ENCODE peak calls at places on chromosomes 16 and 17, in seven cellular contexts. V, W, O, R, S, D and A are unnamed samples.

GRCh38 chr17:40431231-40431602 is 12.0 kb upstream of the IGFBP4 start:
- DNase-seq in V (no peak), W (no peak), O (no peak), R (no peak), S (peak; percentile 30), D (no peak), A (no peak)

GRCh38 chr16:88194397-88195020 is 188.2 kb upstream of the ZNF469 start:
- DNase-seq in V (no peak), W (peak; percentile 36), O (no peak), R (no peak), S (peak; percentile 84), D (peak; percentile 64), A (no peak)

GRCh38 chr16:8691728-8692127 is 17.3 kb downstream of the ABAT start:
- DNase-seq in V (no peak), W (no peak), O (no peak), R (no peak), S (no peak), D (no peak), A (no peak)

GRCh38 chr17:73068322-73069153 is 23.9 kb downstream of the SLC39A11 start:
- DNase-seq in V (no peak), W (no peak), O (peak; percentile 20), R (no peak), S (no peak), D (peak; percentile 83), A (no peak)

GRCh38 chr16:77637939-77638338 is 84.4 kb upstream of the NUDT7 start:
- DNase-seq in V (no peak), W (no peak), O (no peak), R (no peak), S (no peak), D (no peak), A (no peak)

GRCh38 chr17:73646409-73647305 is 2.4 kb upstream of the SDK2 start:
- DNase-seq in V (no peak), W (no peak), O (no peak), R (no peak), S (no peak), D (peak; percentile 50), A (peak; percentile 13)

GRCh38 chr16:20792216-20792615 is 14.1 kb downstream of the ERI2 start:
- DNase-seq in V (no peak), W (no peak), O (no peak), R (no peak), S (no peak), D (no peak), A (no peak)

GRCh38 chr17:34303606-34304005 is 15.6 kb upstream of the CCL8 start:
- DNase-seq in V (no peak), W (no peak), O (no peak), R (no peak), S (no peak), D (no peak), A (no peak)

GRCh38 chr17:82187500-82187899 is 25.1 kb downstream of the CCDC57 start:
- DNase-seq in V (no peak), W (no peak), O (no peak), R (no peak), S (no peak), D (no peak), A (no peak)

GRCh38 chr16:69404275-69404805 is 18.5 kb upstream of the TERF2 start:
- DNase-seq in V (no peak), W (peak; percentile 51), O (peak; percentile 95), R (peak; percentile 67), S (no peak), D (no peak), A (peak; percentile 69)

GRCh38 chr16:49586466-49586865 is 212.9 kb downstream of the C16orf78 start:
- DNase-seq in V (no peak), W (no peak), O (no peak), R (no peak), S (no peak), D (no peak), A (no peak)

GRCh38 chr17:38453951-38454421 is 25.7 kb downstream of the ARHGAP23 start:
- DNase-seq in V (peak; percentile 83), W (no peak), O (no peak), R (no peak), S (no peak), D (no peak), A (no peak)

GRCh38 chr17:18156976-18157280 is 26.7 kb upstream of the ALKBH5 start:
- DNase-seq in V (no peak), W (no peak), O (no peak), R (no peak), S (no peak), D (no peak), A (no peak)

GRCh38 chr17:6443692-6444572 is at the start of gene PIMREG:
- DNase-seq in V (peak; percentile 99), W (peak; percentile 94), O (peak; percentile 92), R (peak; percentile 98), S (peak; percentile 95), D (peak; percentile 30), A (peak; percentile 94)

GRCh38 chr16:10957771-10958486 is 13.6 kb downstream of the CLEC16A start:
- DNase-seq in V (no peak), W (no peak), O (peak; percentile 66), R (no peak), S (no peak), D (no peak), A (no peak)

GRCh38 chr17:41906465-41907184 is 12.1 kb downstream of the ACLY start:
- DNase-seq in V (no peak), W (no peak), O (no peak), R (no peak), S (no peak), D (no peak), A (no peak)

GRCh38 chr17:64503821-64504768 is 2.0 kb downstream of the DDX5 start:
- DNase-seq in V (no peak), W (no peak), O (no peak), R (no peak), S (no peak), D (no peak), A (no peak)

GRCh38 chr16:66254751-66255150 is 111.7 kb upstream of the CDH5 start:
- DNase-seq in V (no peak), W (no peak), O (no peak), R (no peak), S (no peak), D (no peak), A (no peak)

GRCh38 chr16:26983426-26983825 is 83.3 kb upstream of the C16orf82 start:
- DNase-seq in V (no peak), W (no peak), O (no peak), R (no peak), S (no peak), D (no peak), A (no peak)

GRCh38 chr16:50368410-50369132 is at the start of gene BRD7:
- DNase-seq in V (peak; percentile 95), W (peak; percentile 64), O (peak; percentile 39), R (peak; percentile 91), S (no peak), D (peak; percentile 43), A (peak; percentile 66)

GRCh38 chr16:58021661-58022551 is 3.6 kb upstream of the MMP15 start:
- DNase-seq in V (no peak), W (no peak), O (no peak), R (no peak), S (no peak), D (no peak), A (no peak)

GRCh38 chr16:65604771-65605170 is 482.9 kb upstream of the CDH11 start:
- DNase-seq in V (no peak), W (no peak), O (no peak), R (no peak), S (no peak), D (no peak), A (no peak)

DNA sequence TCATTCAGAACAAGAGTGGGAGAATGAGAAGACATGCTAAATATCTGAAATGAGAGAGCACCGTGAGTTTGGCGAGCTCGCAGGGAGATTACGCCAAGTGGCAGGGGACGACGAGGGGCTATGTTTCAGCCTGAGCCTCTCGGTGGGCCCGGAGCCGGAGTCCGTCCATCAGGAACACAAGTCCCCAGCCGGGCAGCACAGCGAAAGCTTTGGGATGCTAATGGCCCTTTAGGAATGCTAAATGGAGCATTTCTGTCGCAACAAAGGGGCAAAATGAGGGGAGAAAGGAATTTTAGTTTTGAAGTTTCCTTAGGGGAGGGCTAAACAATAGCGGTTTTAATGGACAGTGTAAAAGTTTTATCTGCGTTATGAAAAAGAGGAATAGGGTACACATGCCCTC is 33.3 kb downstream of the NTN1 start:
- DNase-seq in V (no peak), W (no peak), O (no peak), R (no peak), S (no peak), D (no peak), A (no peak)
- H3K4me3 ChIP-seq in V (no peak overlapping the region), W (no peak overlapping the region), O (no peak overlapping the region), R (no peak overlapping the region), S (no peak overlapping the region), D (no peak overlapping the region), A (no peak overlapping the region)

DNA sequence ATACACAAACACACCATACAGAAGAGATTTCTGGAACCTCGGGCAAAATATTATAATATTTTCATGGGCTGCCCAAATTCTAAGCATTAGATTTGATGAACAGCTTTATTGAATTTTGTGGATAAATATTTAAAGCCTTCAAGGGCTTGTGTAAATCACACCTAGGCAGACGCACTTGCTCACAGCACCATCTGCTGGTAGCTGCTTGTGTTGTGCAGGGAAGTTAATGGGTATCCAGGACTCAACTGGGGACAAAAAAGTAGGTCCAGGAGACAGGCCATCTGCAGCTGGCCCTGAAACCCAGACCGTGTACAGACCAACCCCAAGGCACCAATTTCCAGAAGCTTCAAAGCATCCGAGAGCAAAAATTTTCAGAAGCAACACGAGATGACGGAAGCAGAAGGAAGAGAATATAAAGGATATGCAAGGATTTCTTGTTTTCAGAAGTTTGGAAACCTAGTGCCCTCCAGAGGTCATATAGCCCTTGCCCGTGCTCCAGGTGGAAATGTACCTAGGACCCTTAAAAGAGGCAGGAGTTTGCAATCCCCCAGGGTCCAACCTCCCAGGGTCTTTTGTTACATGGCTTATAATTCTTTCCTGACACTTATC is 140.0 kb downstream of the CHD9NB start:
- DNase-seq in V (no peak), W (peak; percentile 75), O (peak; percentile 48), R (peak; percentile 48), S (no peak), D (peak; percentile 47), A (peak; percentile 85)
- TF ChIP-seq CTCF in V (peak; percentile 64), W (peak; percentile 65), O (peak; percentile 68), R (peak; percentile 70), S (peak; percentile 65), D (peak; percentile 84), A (peak; percentile 74)

GRCh38 chr17:9140550-9141422 is 119.5 kb downstream of the NTN1 start:
- DNase-seq in V (no peak), W (no peak), O (no peak), R (no peak), S (no peak), D (no peak), A (no peak)
- TF ChIP-seq POLR2AphosphoS5 in V (no peak), W (no peak), O (no peak), R (no peak), S (no peak), D (no peak), A (no peak)

GRCh38 chr17:58936295-58936694 is 170.4 kb downstream of the TRIM37 start:
- DNase-seq in V (no peak), W (no peak), O (no peak), R (no peak), S (no peak), D (no peak), A (no peak)

DNA sequence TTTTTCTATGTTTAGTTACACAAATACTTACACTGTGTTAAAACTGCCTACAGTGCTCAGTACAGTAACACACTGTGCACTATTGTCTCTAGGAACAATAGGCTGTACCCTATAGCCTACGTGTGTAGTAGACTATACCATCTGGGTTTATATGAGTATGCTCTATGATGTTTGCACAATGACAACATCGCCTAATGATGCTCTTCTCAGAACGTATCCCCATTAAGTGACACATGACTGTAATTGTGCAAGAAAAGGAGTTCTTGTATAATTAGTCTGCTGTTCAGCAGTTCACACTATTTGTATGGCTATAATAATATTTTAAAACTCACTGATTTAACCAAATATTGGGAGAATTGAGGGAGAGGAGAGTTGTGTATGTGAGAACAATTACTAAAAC is 173.7 kb downstream of the TRIM37 start:
- DNase-seq in V (no peak), W (no peak), O (no peak), R (no peak), S (no peak), D (no peak), A (no peak)
- H3K4me3 ChIP-seq in V (no peak overlapping the region), W (no peak overlapping the region), O (no peak overlapping the region), R (no peak overlapping the region), S (no peak overlapping the region), D (no peak overlapping the region), A (no peak overlapping the region)